ENCODE peak calls at places on chromosomes 12 and 14, in four cellular contexts. U, S, R and K are unnamed samples.

GRCh38 chr14:56046999-56047398 is 71.2 kb upstream of the PELI2 start:
- DNase-seq in U (no peak), S (no peak), R (no peak), K (no peak)

GRCh38 chr12:90323217-90323616 is 614.6 kb upstream of the ATP2B1 start:
- DNase-seq in U (no peak), S (no peak), R (peak), K (no peak)

GRCh38 chr12:126247936-126248335 is 1182.7 kb downstream of the AACS start:
- DNase-seq in U (no peak), S (no peak), R (no peak), K (no peak)

GRCh38 chr12:6554990-6555691 is 701 bp downstream of the IFFO1 start:
- DNase-seq in U (peak), S (no peak), R (no peak), K (no peak)

GRCh38 chr12:51819851-51820720 is 28.4 kb downstream of the FIGNL2 start:
- DNase-seq in U (no peak), S (peak), R (peak), K (no peak)

GRCh38 chr14:93752980-93753561 is 35.2 kb downstream of the PRIMA1 start:
- DNase-seq in U (no peak), S (no peak), R (peak), K (peak)

GRCh38 chr14:58131386-58131785 is 20.6 kb downstream of the ARMH4 start:
- DNase-seq in U (no peak), S (no peak), R (no peak), K (no peak)

GRCh38 chr14:24098229-24098926 is 4.3 kb downstream of the PCK2 start:
- DNase-seq in U (no peak), S (no peak), R (no peak), K (no peak)

GRCh38 chr12:111841236-111841749 is 735 bp upstream of the MAPKAPK5 start:
- DNase-seq in U (no peak), S (no peak), R (peak), K (no peak)

GRCh38 chr12:51529586-51529985 is 61.4 kb upstream of the SCN8A start:
- DNase-seq in U (no peak), S (no peak), R (no peak), K (no peak)

GRCh38 chr12:20174776-20175175 is 193.6 kb upstream of the PDE3A start:
- DNase-seq in U (no peak), S (no peak), R (no peak), K (no peak)

GRCh38 chr14:61720302-61720677 is 25.0 kb downstream of the HIF1A start:
- DNase-seq in U (no peak), S (no peak), R (no peak), K (no peak)

GRCh38 chr14:100072783-100073346 is 7.6 kb downstream of the EVL start:
- DNase-seq in U (no peak), S (peak), R (no peak), K (peak)

GRCh38 chr12:3199551-3200031 is 122.4 kb downstream of the TSPAN9 start:
- DNase-seq in U (peak), S (no peak), R (peak), K (peak)